ENCODE peak calls at places on chromosomes 2 and 18, in six cellular contexts. One of them, this sample, is unnamed.

GRCh38 chr18:55031979-55032378 is 72.7 kb upstream of the CCDC68 start:
- DNase-seq in MM.1S: no peak
- DNase-seq in mesenchymal stem cell: peak
- DNase-seq in endodermal cell: no peak
- DNase-seq in DND-41: no peak
- DNase-seq in GM23248: no peak
- DNase-seq in this sample: no peak

GRCh38 chr18:75581336-75582121 is 154.0 kb upstream of the SMIM21 start:
- DNase-seq in MM.1S: no peak
- DNase-seq in mesenchymal stem cell: no peak
- DNase-seq in endodermal cell: no peak
- DNase-seq in DND-41: no peak
- DNase-seq in GM23248: peak
- DNase-seq in this sample: no peak

GRCh38 chr2:217964255-217964654 is 38.5 kb downstream of the TNS1 start:
- DNase-seq in MM.1S: no peak
- DNase-seq in mesenchymal stem cell: no peak
- DNase-seq in endodermal cell: no peak
- DNase-seq in DND-41: no peak
- DNase-seq in GM23248: no peak
- DNase-seq in this sample: peak

GRCh38 chr18:69795785-69796184 is 151.9 kb downstream of the CD226 start:
- DNase-seq in MM.1S: no peak
- DNase-seq in mesenchymal stem cell: peak
- DNase-seq in endodermal cell: no peak
- DNase-seq in DND-41: no peak
- DNase-seq in GM23248: peak
- DNase-seq in this sample: no peak

GRCh38 chr18:11689031-11689971 is at the start of gene GNAL:
- DNase-seq in MM.1S: peak
- DNase-seq in mesenchymal stem cell: peak
- DNase-seq in endodermal cell: peak
- DNase-seq in DND-41: no peak
- DNase-seq in GM23248: peak
- DNase-seq in this sample: peak

GRCh38 chr2:63047534-63048281 is 2.9 kb upstream of the OTX1 start:
- DNase-seq in MM.1S: no peak
- DNase-seq in mesenchymal stem cell: peak
- DNase-seq in endodermal cell: peak
- DNase-seq in DND-41: no peak
- DNase-seq in GM23248: no peak
- DNase-seq in this sample: peak

GRCh38 chr2:105180491-105180972 is 61.0 kb upstream of the GPR45 start:
- DNase-seq in MM.1S: no peak
- DNase-seq in mesenchymal stem cell: no peak
- DNase-seq in endodermal cell: no peak
- DNase-seq in DND-41: no peak
- DNase-seq in GM23248: no peak
- DNase-seq in this sample: no peak

GRCh38 chr2:71746946-71747501 is 293.7 kb downstream of the DYSF start:
- DNase-seq in MM.1S: peak
- DNase-seq in mesenchymal stem cell: peak
- DNase-seq in endodermal cell: peak
- DNase-seq in DND-41: peak
- DNase-seq in GM23248: peak
- DNase-seq in this sample: peak

GRCh38 chr2:136238552-136239346 is 120.8 kb upstream of the CXCR4 start:
- DNase-seq in MM.1S: peak
- DNase-seq in mesenchymal stem cell: peak
- DNase-seq in endodermal cell: peak
- DNase-seq in DND-41: peak
- DNase-seq in GM23248: peak
- DNase-seq in this sample: peak

GRCh38 chr2:98293931-98294687 is 52.1 kb upstream of the CNGA3 start:
- DNase-seq in MM.1S: no peak
- DNase-seq in mesenchymal stem cell: no peak
- DNase-seq in endodermal cell: no peak
- DNase-seq in DND-41: no peak
- DNase-seq in GM23248: no peak
- DNase-seq in this sample: peak

GRCh38 chr2:190537765-190538164 is 3.2 kb upstream of the NEMP2 start:
- DNase-seq in MM.1S: no peak
- DNase-seq in mesenchymal stem cell: peak
- DNase-seq in endodermal cell: no peak
- DNase-seq in DND-41: no peak
- DNase-seq in GM23248: peak
- DNase-seq in this sample: no peak

GRCh38 chr2:118221952-118222594 is 133.8 kb downstream of the INSIG2 start:
- DNase-seq in MM.1S: peak
- DNase-seq in mesenchymal stem cell: peak
- DNase-seq in endodermal cell: peak
- DNase-seq in DND-41: peak
- DNase-seq in GM23248: peak
- DNase-seq in this sample: no peak

GRCh38 chr2:118224888-118225264 is 136.6 kb downstream of the INSIG2 start:
- DNase-seq in MM.1S: no peak
- DNase-seq in mesenchymal stem cell: no peak
- DNase-seq in endodermal cell: peak
- DNase-seq in DND-41: no peak
- DNase-seq in GM23248: no peak
- DNase-seq in this sample: no peak

GRCh38 chr2:118224144-118224887 is 136.0 kb downstream of the INSIG2 start:
- DNase-seq in MM.1S: peak
- DNase-seq in mesenchymal stem cell: peak
- DNase-seq in endodermal cell: peak
- DNase-seq in DND-41: no peak
- DNase-seq in GM23248: peak
- DNase-seq in this sample: peak

GRCh38 chr2:118223487-118224136 is 135.3 kb downstream of the INSIG2 start:
- DNase-seq in MM.1S: peak
- DNase-seq in mesenchymal stem cell: peak
- DNase-seq in endodermal cell: peak
- DNase-seq in DND-41: no peak
- DNase-seq in GM23248: peak
- DNase-seq in this sample: no peak

GRCh38 chr2:118222643-118223486 is 134.6 kb downstream of the INSIG2 start:
- DNase-seq in MM.1S: peak
- DNase-seq in mesenchymal stem cell: peak
- DNase-seq in endodermal cell: no peak
- DNase-seq in DND-41: no peak
- DNase-seq in GM23248: peak
- DNase-seq in this sample: no peak
- H3K4me3 ChIP-seq in MM.1S: peak
- H3K4me3 ChIP-seq in mesenchymal stem cell: peak
- H3K4me3 ChIP-seq in endodermal cell: peak
- H3K4me3 ChIP-seq in DND-41: no peak
- H3K4me3 ChIP-seq in GM23248: peak
- H3K4me3 ChIP-seq in this sample: no peak

DNA sequence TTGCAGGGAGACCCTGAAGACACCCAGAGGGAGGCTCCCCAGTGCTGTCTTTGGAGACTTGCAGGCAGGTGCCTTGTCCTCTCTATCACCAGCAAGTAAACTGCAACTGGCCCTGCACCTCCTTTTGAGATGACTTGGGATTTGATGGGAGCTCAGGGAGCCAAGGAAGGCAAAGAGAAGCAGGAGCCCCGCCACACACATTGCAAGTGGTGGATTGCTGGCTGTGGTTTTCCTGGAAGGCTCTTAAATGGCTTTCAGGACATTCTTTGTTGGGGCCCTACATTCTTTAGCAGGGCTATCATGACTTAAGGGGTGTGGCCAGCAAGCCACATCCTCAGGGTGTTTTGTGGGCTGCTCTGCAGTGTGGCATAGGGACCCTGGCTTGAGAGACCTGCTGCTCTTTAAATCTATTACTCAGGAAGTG is 39.9 kb upstream of the CDC42EP3 start:
- DNase-seq in MM.1S: peak
- DNase-seq in mesenchymal stem cell: peak
- DNase-seq in endodermal cell: peak
- DNase-seq in DND-41: peak
- DNase-seq in GM23248: peak
- DNase-seq in this sample: peak
- H3K9ac ChIP-seq in MM.1S: no peak
- H3K9ac ChIP-seq in mesenchymal stem cell: no peak
- H3K9ac ChIP-seq in endodermal cell: no peak
- H3K9ac ChIP-seq in DND-41: no peak
- H3K9ac ChIP-seq in GM23248: peak
- H3K9ac ChIP-seq in this sample: no peak

DNA sequence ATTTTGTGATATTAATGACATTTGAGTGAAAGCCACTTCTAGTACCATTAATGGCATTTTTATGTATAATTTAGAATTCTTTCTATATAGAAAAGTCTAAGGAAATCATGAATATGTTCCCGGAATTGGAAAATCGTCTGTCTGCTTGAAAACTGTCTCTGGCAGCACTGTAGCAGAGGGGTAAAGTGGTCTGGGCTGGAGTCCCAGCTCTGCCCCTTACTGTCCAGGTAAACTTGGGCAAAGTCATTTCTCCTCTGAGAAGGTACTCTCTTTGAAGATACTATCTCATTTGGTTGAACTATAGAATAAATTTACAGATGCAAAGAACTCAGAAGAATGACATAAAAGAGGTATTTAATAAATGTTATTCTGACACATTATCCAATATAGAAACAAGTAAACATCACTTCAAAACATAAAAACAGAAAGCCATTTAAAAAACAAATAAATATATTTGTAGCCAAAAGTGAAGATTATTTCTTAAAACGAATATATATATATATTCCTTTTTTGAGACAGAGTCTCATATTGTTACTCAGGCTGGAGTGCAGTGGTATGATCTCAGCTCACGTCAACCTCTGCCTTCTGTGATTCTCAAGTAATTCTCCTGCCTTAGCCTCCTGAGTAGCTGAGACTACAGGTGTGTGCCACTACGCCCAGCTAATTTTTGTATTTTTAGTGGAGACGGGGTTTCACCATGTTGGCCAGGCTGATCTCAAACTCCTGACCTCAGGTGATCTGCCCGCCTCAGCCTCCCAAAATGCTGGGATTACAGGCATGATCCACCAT is 149.8 kb upstream of the ITGA4 start:
- DNase-seq in MM.1S: peak
- DNase-seq in mesenchymal stem cell: no peak
- DNase-seq in endodermal cell: no peak
- DNase-seq in DND-41: no peak
- DNase-seq in GM23248: no peak
- DNase-seq in this sample: no peak
- H3K27ac ChIP-seq in MM.1S: peak
- H3K27ac ChIP-seq in mesenchymal stem cell: no peak
- H3K27ac ChIP-seq in endodermal cell: no peak
- H3K27ac ChIP-seq in DND-41: peak
- H3K27ac ChIP-seq in GM23248: no peak
- H3K27ac ChIP-seq in this sample: no peak

GRCh38 chr2:10396464-10396863 is 51.7 kb downstream of the ODC1 start:
- DNase-seq in MM.1S: no peak
- DNase-seq in mesenchymal stem cell: no peak
- DNase-seq in endodermal cell: no peak
- DNase-seq in DND-41: no peak
- DNase-seq in GM23248: no peak
- DNase-seq in this sample: no peak
- H3K4me3 ChIP-seq in MM.1S: no peak
- H3K4me3 ChIP-seq in mesenchymal stem cell: no peak
- H3K4me3 ChIP-seq in endodermal cell: no peak
- H3K4me3 ChIP-seq in DND-41: no peak
- H3K4me3 ChIP-seq in GM23248: no peak
- H3K4me3 ChIP-seq in this sample: no peak

GRCh38 chr2:23533014-23533730 is 148.2 kb downstream of the KLHL29 start:
- DNase-seq in MM.1S: no peak
- DNase-seq in mesenchymal stem cell: no peak
- DNase-seq in endodermal cell: peak
- DNase-seq in DND-41: peak
- DNase-seq in GM23248: no peak
- DNase-seq in this sample: no peak
- H3K9ac ChIP-seq in MM.1S: no peak
- H3K9ac ChIP-seq in mesenchymal stem cell: no peak
- H3K9ac ChIP-seq in endodermal cell: no peak
- H3K9ac ChIP-seq in DND-41: peak
- H3K9ac ChIP-seq in GM23248: no peak
- H3K9ac ChIP-seq in this sample: no peak

DNA sequence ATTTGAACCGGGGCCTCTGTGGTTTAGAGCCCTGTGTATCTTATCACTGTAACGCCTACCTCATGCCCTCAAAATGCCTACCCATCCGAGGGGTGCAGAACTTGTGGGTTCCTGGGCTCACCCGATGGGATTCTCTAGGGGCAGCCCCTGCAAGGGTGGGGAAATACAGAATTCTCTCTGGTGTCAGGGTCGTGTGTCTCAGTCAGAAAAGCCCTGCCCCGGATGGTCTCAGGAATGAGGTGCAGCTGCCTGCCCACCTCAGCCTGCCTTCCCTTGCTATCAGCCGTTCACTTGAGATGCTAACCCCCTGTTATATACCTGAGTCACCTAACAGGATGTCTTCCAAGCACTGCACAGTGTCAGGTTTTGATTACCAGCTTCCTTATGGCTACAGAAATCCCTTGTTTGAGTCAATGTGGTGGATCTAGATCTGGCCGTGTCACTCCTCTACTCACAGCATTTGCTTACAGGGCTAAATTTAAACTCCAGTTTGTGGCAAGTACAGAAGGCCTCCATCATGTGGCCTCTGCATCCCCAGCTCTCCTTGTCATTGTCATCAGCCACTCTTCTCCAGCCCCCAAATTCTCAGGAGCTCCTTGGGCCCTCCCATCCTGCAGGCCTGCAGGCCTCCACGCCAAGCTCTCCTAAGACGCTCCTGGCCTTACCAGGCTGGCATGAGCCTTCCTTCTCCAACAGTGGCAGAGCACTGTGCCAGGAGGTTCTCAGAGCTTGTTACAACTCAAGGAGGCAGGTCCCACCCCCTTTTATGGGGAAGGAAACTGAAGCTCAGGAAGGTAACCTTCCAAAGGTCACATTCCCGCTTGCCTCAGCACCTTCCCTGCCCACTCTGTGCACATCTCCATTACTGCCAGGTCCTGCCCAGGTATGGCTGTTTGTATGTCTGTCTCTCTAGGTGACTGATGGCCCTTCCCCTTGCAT is 14.3 kb upstream of the MAP3K2 start:
- DNase-seq in MM.1S: no peak
- DNase-seq in mesenchymal stem cell: no peak
- DNase-seq in endodermal cell: peak
- DNase-seq in DND-41: no peak
- DNase-seq in GM23248: peak
- DNase-seq in this sample: no peak
- H3K27ac ChIP-seq in MM.1S: no peak
- H3K27ac ChIP-seq in mesenchymal stem cell: no peak
- H3K27ac ChIP-seq in endodermal cell: no peak
- H3K27ac ChIP-seq in DND-41: no peak
- H3K27ac ChIP-seq in GM23248: no peak
- H3K27ac ChIP-seq in this sample: peak